ENCODE peak calls at places on chromosome 11, in four cellular contexts. O is HepG2, F is GM12878, Z is K562. H is an unnamed sample.

GRCh38 chr11:15920856-15921629 is 435.3 kb downstream of the SOX6 start:
- DNase-seq in O (no peak), F (no peak), Z (no peak), H (no peak)

GRCh38 chr11:61533401-61533800 is 24.9 kb downstream of the LRRC10B start:
- DNase-seq in O (no peak), F (no peak), Z (no peak), H (no peak)

GRCh38 chr11:64060861-64061444 is 25.2 kb downstream of the FLRT1 start:
- DNase-seq in O (no peak), F (no peak), Z (peak), H (peak)

GRCh38 chr11:70610561-70610960 is 212.2 kb downstream of the CTTN start:
- DNase-seq in O (no peak), F (no peak), Z (no peak), H (peak)

GRCh38 chr11:117095301-117096139 is 2.7 kb downstream of the SIK3 start:
- DNase-seq in O (peak), F (no peak), Z (no peak), H (no peak)

GRCh38 chr11:47393163-47394049 is 15.0 kb upstream of the SLC39A13 start:
- DNase-seq in O (no peak), F (no peak), Z (peak), H (no peak)

GRCh38 chr11:45234306-45235006 is 51.7 kb downstream of the SYT13 start:
- DNase-seq in O (no peak), F (no peak), Z (no peak), H (no peak)

GRCh38 chr11:119694334-119694733 is 34.7 kb downstream of the NECTIN1 start:
- DNase-seq in O (peak), F (no peak), Z (no peak), H (no peak)

GRCh38 chr11:1566381-1567051 is 5.6 kb downstream of the DUSP8 start:
- DNase-seq in O (no peak), F (no peak), Z (no peak), H (no peak)

DNA sequence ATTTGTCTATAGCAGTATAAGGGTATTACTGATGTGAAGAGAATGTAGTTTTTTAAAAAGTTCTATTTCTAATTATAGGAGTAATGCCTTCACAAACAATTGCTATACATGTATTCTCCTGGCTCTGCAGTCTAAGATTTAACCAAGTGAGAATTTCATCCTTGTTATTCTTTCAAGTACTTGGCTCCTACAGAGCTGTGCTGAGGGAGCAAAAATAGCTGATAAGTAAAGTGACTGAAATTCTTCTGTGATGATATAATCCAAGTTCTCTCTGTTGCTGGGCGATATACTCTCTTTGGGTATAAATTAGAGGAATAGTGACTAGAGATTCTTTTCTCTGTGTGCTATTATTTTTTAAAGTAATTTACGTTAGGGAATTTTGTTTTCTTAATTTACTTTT is 68.0 kb downstream of the PGR start:
- DNase-seq in O (no peak), F (no peak), Z (no peak), H (no peak)
- TF ChIP-seq GABPA in O (no peak), F (no peak), Z (no peak), H (no peak)

GRCh38 chr11:110565344-110565684 is 135.6 kb downstream of the FDX1 start:
- DNase-seq in O (peak), F (no peak), Z (no peak), H (no peak)
- H2AFZ ChIP-seq in O (no peak), F (no peak), Z (no peak), H (no peak)

GRCh38 chr11:116033931-116034553 is 529.8 kb upstream of the CADM1 start:
- DNase-seq in O (no peak), F (no peak), Z (no peak), H (peak)
- TF ChIP-seq GABPA in O (no peak), F (no peak), Z (no peak), H (no peak)

GRCh38 chr11:126521196-126521595 is 165.7 kb downstream of the ST3GAL4 start:
- DNase-seq in O (no peak), F (no peak), Z (no peak), H (no peak)

GRCh38 chr11:126519653-126520573 is 164.4 kb downstream of the ST3GAL4 start:
- DNase-seq in O (no peak), F (no peak), Z (no peak), H (peak)

GRCh38 chr11:126522606-126523005 is 167.1 kb downstream of the ST3GAL4 start:
- DNase-seq in O (no peak), F (no peak), Z (no peak), H (no peak)

GRCh38 chr11:126523441-126523840 is 168.0 kb downstream of the ST3GAL4 start:
- DNase-seq in O (no peak), F (no peak), Z (no peak), H (no peak)

GRCh38 chr11:126522152-126522551 is 166.7 kb downstream of the ST3GAL4 start:
- DNase-seq in O (no peak), F (no peak), Z (peak), H (no peak)
- H2AFZ ChIP-seq in O (no peak), F (no peak), Z (peak), H (no peak)

DNA sequence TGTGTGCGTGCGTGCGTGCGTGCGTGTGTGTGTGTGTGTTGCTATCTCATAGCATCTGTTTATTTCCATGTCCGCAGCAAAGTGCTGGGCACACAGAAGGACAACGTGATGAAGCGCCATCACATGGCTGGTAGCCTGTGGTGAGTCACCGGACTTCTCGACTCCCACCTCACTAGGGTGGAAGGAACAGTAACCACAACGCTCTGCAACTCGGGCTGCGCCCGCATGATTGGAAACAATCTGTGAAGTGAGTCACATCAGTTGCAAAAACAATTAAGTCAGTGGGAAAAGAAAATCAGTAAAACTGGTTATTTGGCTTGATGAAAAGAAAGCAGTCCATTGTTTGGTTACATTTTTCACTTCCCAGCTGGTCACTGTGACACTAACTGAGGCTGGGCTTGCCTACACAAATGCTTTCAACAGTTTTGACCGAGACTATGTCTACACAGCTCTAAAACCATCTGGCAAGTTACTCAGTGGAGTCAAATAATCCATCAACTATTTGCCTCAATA is 437.3 kb upstream of the CADM1 start:
- DNase-seq in O (no peak), F (no peak), Z (peak), H (no peak)
- TF ChIP-seq GABPA in O (no peak), F (no peak), Z (no peak), H (no peak)

DNA sequence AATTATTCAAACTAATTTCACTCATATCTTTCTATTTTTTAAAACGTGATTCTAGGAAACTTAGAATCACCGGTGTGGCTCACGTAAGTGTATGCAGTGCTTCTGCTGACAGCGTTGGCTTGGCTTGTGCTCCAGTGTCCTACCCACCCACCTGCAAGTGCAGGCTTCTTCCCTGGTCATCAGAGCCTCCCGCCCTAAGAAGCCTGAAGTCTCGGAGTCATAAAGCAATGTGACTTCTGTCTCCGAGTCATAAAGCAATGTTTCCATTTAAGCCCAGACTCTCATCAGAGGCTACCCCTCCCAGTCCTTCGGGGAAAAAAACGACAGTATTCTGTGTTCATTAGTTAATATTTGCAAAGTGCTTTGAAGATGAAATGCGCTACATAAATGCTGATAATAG is 293.8 kb downstream of the OPCML start:
- DNase-seq in O (no peak), F (no peak), Z (no peak), H (no peak)
- H2AFZ ChIP-seq in O (no peak), F (no peak), Z (no peak), H (no peak)

DNA sequence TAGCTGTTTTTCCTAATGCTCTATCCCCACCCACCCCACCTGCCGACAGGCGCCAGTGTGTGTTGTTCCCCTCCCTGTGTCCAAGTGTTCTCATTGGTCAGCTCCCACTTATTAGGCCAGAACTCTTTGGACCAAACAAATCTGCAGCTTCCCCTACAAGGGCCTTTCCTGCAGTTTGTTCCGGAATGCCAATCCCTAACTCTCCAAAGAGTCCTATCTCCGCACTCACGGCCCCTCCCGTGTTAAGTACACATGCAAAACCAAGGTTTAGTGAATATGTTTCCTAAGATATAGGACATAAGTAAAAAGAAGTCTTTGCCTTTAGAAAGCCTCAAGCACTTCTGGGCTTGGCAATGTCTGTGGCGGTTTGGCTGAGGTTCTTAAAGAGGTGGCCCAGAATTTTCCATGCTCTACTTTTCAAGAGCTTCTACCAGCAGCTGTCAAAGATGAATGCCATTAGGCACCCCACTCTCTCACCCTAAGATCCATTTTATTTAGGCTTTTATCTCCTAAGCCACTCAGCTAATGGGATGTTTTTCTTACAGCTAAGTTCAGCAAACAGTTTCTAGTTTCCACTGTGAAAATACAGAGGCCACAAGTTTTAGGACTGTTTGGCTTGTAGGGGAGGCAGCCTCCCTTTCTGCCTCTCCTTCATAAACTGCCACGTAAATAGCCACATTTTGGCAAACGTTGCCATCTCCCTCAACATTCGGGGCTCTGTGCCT is 1.6 kb downstream of the CD59 start:
- DNase-seq in O (no peak), F (no peak), Z (no peak), H (no peak)
- TF ChIP-seq GABPA in O (no peak), F (no peak), Z (no peak), H (no peak)

GRCh38 chr11:88410636-88411035 is 73.1 kb upstream of the CTSC start:
- DNase-seq in O (no peak), F (no peak), Z (no peak), H (no peak)
- H2AFZ ChIP-seq in O (no peak), F (no peak), Z (no peak), H (no peak)